ENCODE peak calls at places on chromosomes 3 and 15, in nine cellular contexts. I is PC-9, H is heart left ventricle, S is GM23338, L is cardiac muscle cell, D is psoas muscle, Z is heart right ventricle, A is mammary epithelial cell, F is uterus. W is an unnamed sample.

GRCh38 chr3:62574499-62574898 is 201.1 kb upstream of the FEZF2 start:
- DNase-seq in A (no peak), H (no peak), I (no peak), Z (no peak), F (no peak), D (no peak), S (no peak), L (no peak), W (no peak)

GRCh38 chr3:114644372-114644771 is 350.5 kb downstream of the TIGIT start:
- DNase-seq in D (no peak), I (no peak), H (no peak), Z (no peak), L (no peak), S (no peak), A (peak; percentile 67), F (no peak), W (no peak)

GRCh38 chr15:87547470-87548181 is 708.9 kb downstream of the NTRK3 start:
- DNase-seq in A (no peak), F (no peak), H (no peak), I (no peak), Z (no peak), L (peak; percentile 80), S (no peak), D (no peak), W (no peak)

GRCh38 chr15:69557340-69558137 is 104.9 kb downstream of the RPLP1 start:
- DNase-seq in F (no peak), Z (no peak), I (peak; percentile 95), D (no peak), S (no peak), L (peak; percentile 93), H (no peak), A (peak; percentile 87), W (peak; percentile 66)

GRCh38 chr3:196138927-196139680 is 57.2 kb upstream of the TFRC start:
- DNase-seq in I (peak; percentile 86), Z (no peak), A (peak; percentile 66), H (no peak), L (peak; percentile 69), F (peak; percentile 34), D (no peak), S (peak; percentile 75), W (no peak)

GRCh38 chr3:58502832-58503231 is 10.9 kb downstream of the KCTD6 start:
- DNase-seq in S (no peak), A (no peak), L (no peak), F (no peak), Z (no peak), D (no peak), H (no peak), I (no peak), W (no peak)

GRCh38 chr15:41585140-41586047 is 26.4 kb downstream of the TYRO3 start:
- DNase-seq in D (peak; percentile 62), A (peak; percentile 55), Z (peak; percentile 55), L (peak; percentile 66), I (peak; percentile 64), F (peak; percentile 65), H (peak; percentile 51), S (peak; percentile 83), W (peak; percentile 56)

GRCh38 chr3:51966941-51967383 is 292 bp downstream of the PCBP4 start:
- DNase-seq in L (no peak), F (no peak), Z (no peak), A (no peak), D (no peak), S (no peak), I (no peak), H (no peak), W (no peak)

GRCh38 chr15:76903251-76903681 is 1.9 kb downstream of the SCAPER start:
- DNase-seq in Z (no peak), A (peak; percentile 13), D (no peak), S (peak; percentile 50), F (no peak), H (no peak), L (peak; percentile 46), I (no peak), W (no peak)

GRCh38 chr3:162702768-162703385 is 1206.3 kb downstream of the OTOL1 start:
- DNase-seq in L (no peak), H (no peak), I (no peak), Z (no peak), F (no peak), A (no peak), D (no peak), S (no peak), W (no peak)

GRCh38 chr3:97125902-97126499 is 311.6 kb downstream of the EPHA6 start:
- DNase-seq in L (no peak), S (peak; percentile 83), H (no peak), Z (no peak), D (no peak), A (no peak), I (no peak), F (no peak), W (no peak)

GRCh38 chr3:13103416-13104058 is 30.3 kb upstream of the IQSEC1 start:
- DNase-seq in Z (no peak), D (no peak), L (no peak), I (no peak), F (no peak), S (no peak), A (no peak), H (no peak), W (no peak)

GRCh38 chr15:95734422-95735316 is 595.8 kb upstream of the NR2F2 start:
- DNase-seq in S (no peak), Z (no peak), L (peak; percentile 82), A (peak; percentile 38), F (no peak), I (no peak), H (no peak), D (no peak), W (no peak)

GRCh38 chr3:50121416-50122032 is 32.8 kb downstream of the RBM5 start:
- DNase-seq in D (peak; percentile 72), S (peak; percentile 88), H (peak; percentile 72), Z (peak; percentile 72), F (peak; percentile 77), A (peak; percentile 60), L (peak; percentile 86), I (peak; percentile 63), W (peak; percentile 76)

GRCh38 chr3:48406443-48407431 is 23.1 kb downstream of the PLXNB1 start:
- DNase-seq in F (no peak), H (peak; percentile 20), D (no peak), S (no peak), Z (no peak), I (no peak), A (no peak), L (no peak), W (no peak)

GRCh38 chr3:45134758-45135521 is 11.2 kb downstream of the CDCP1 start:
- DNase-seq in Z (no peak), L (peak; percentile 72), A (no peak), D (no peak), S (no peak), H (no peak), I (no peak), F (no peak), W (no peak)

GRCh38 chr3:106068386-106068785 is 199.6 kb upstream of the CBLB start:
- DNase-seq in D (no peak), L (no peak), F (no peak), S (no peak), H (no peak), A (no peak), I (no peak), Z (no peak), W (no peak)

GRCh38 chr3:51710631-51711351 is 3.9 kb downstream of the GRM2 start:
- DNase-seq in H (no peak), D (no peak), S (peak; percentile 64), A (no peak), F (no peak), I (no peak), L (no peak), Z (no peak), W (no peak)

GRCh38 chr3:189316296-189317019 is 144.7 kb downstream of the TPRG1 start:
- DNase-seq in L (no peak), S (peak; percentile 29), Z (no peak), H (no peak), F (no peak), A (peak; percentile 71), D (no peak), I (peak; percentile 100), W (peak; percentile 47)

GRCh38 chr3:80190051-80190450 is 422.3 kb upstream of the ROBO1 start:
- DNase-seq in A (peak; percentile 75), I (peak; percentile 66), S (peak; percentile 24), L (peak; percentile 91), H (no peak), D (no peak), Z (no peak), F (no peak), W (no peak)

GRCh38 chr3:159669753-159670152 is 318.9 kb upstream of the IL12A start:
- DNase-seq in H (no peak), L (no peak), Z (no peak), A (no peak), S (no peak), F (no peak), D (no peak), I (no peak), W (no peak)

GRCh38 chr3:172070799-172071198 is 31.4 kb downstream of the FNDC3B start:
- DNase-seq in A (no peak), L (no peak), F (no peak), I (no peak), D (no peak), H (no peak), S (no peak), Z (no peak), W (no peak)
- H3K4me3 ChIP-seq in A (no peak overlapping the region), L (no peak overlapping the region), F (no peak overlapping the region), I (no peak overlapping the region), D (no peak overlapping the region), H (no peak overlapping the region), S (no peak overlapping the region), Z (no peak overlapping the region), W (no peak overlapping the region)

GRCh38 chr15:89774492-89774891 is 1.6 kb upstream of the MESP2 start:
- DNase-seq in D (no peak), H (no peak), F (no peak), I (no peak), S (no peak), A (peak; percentile 98), Z (no peak), L (no peak), W (no peak)
- H3K4me1 ChIP-seq in D (peaks cover 5% of the 10 kb centered on the region), H (no peaks in the 10 kb centered on the region), F (no peaks in the 10 kb centered on the region), I (peaks cover 34% of the 10 kb centered on the region), S (peaks cover 3% of the 10 kb centered on the region), A (peaks cover 32% of the 10 kb centered on the region), Z (peaks cover 8% of the 10 kb centered on the region), L (no peaks in the 10 kb centered on the region), W (no peaks in the 10 kb centered on the region)

GRCh38 chr3:84109911-84110310 is 848.9 kb upstream of the CADM2 start:
- DNase-seq in F (no peak), H (no peak), I (no peak), D (no peak), S (no peak), A (no peak), L (no peak), Z (no peak), W (no peak)
- TF ChIP-seq CTCF in F (no peak), H (no peak), I (no peak), D (no peak), S (no peak), A (no peak), L (no peak), Z (no peak), W (no peak)

DNA sequence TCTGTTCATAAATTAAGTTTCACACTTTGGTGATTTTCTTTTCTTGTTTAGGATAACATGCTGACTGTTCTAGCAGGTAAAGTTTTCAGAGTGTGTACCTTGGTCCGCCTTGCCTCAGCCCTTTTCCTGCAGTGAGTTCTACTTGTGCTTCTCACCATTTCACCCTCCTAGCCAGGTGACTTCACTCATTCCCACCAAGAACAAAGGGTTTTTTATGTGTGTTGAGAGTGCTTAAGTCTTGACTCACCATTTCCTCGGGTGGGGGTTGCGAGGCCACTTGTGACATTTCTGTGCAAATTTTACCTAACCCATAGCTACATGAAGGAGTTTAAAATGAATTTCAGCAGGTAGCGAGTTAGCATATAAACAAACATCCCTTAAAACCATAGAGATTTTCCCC is 81.4 kb downstream of the C3orf38 start:
- DNase-seq in D (no peak), Z (no peak), L (peak; percentile 35), A (peak; percentile 71), I (no peak), H (no peak), F (no peak), S (peak; percentile 8), W (no peak)
- H3K4me3 ChIP-seq in D (no peak overlapping the region), Z (no peak overlapping the region), L (no peak overlapping the region), A (no peak overlapping the region), I (no peak overlapping the region), H (no peak overlapping the region), F (no peak overlapping the region), S (no peak overlapping the region), W (no peak overlapping the region)